ENCODE peak calls at places on chromosomes 3 and 15, in six cellular contexts. F, C, J, Z, V and R are unnamed samples.

GRCh38 chr15:101240364-101240763 is 11.5 kb downstream of the CHSY1 start:
- DNase-seq in F (no peak), C (no peak), J (no peak), Z (no peak), V (no peak), R (peak; percentile 73)

GRCh38 chr3:13019243-13019701 is 54.0 kb downstream of the IQSEC1 start:
- DNase-seq in F (no peak), C (peak; percentile 67), J (no peak), Z (no peak), V (peak; percentile 70), R (peak; percentile 80)

GRCh38 chr15:44034933-44035624 is 160.0 kb downstream of the FRMD5 start:
- DNase-seq in F (no peak), C (no peak), J (no peak), Z (no peak), V (no peak), R (peak; percentile 69)

GRCh38 chr3:78734048-78734637 is 1033.7 kb downstream of the ROBO1 start:
- DNase-seq in F (no peak), C (no peak), J (no peak), Z (no peak), V (no peak), R (peak; percentile 88)

GRCh38 chr3:13655074-13655913 is 106.4 kb downstream of the FBLN2 start:
- DNase-seq in F (no peak), C (peak; percentile 49), J (peak; percentile 18), Z (no peak), V (peak; percentile 96), R (peak; percentile 32)

GRCh38 chr3:13235897-13236296 is 162.7 kb upstream of the IQSEC1 start:
- DNase-seq in F (no peak), C (no peak), J (no peak), Z (no peak), V (peak; percentile 29), R (no peak)

GRCh38 chr3:17686613-17687012 is 55.8 kb downstream of the TBC1D5 start:
- DNase-seq in F (peak; percentile 7), C (no peak), J (no peak), Z (no peak), V (peak; percentile 13), R (peak; percentile 12)

GRCh38 chr3:143975549-143976152 is 4.0 kb downstream of the DIPK2A start:
- DNase-seq in F (peak; percentile 58), C (no peak), J (peak; percentile 16), Z (no peak), V (no peak), R (peak; percentile 91)

GRCh38 chr15:45023659-45024320 is 795 bp downstream of the SORD start:
- DNase-seq in F (peak; percentile 3), C (no peak), J (no peak), Z (no peak), V (peak; percentile 16), R (peak; percentile 28)

GRCh38 chr3:36707623-36708409 is 56.5 kb downstream of the DCLK3 start:
- DNase-seq in F (peak; percentile 7), C (no peak), J (no peak), Z (no peak), V (no peak), R (peak; percentile 59)

GRCh38 chr15:76346666-76347506 is 10.3 kb downstream of the ISL2 start:
- DNase-seq in F (no peak), C (no peak), J (no peak), Z (no peak), V (peak; percentile 22), R (no peak)

GRCh38 chr3:61571516-61572336 is 10.4 kb downstream of the PTPRG start:
- DNase-seq in F (no peak), C (no peak), J (no peak), Z (no peak), V (no peak), R (peak; percentile 63)

GRCh38 chr15:88393719-88394519 is 73.3 kb downstream of the MRPL46 start:
- DNase-seq in F (peak; percentile 31), C (no peak), J (no peak), Z (no peak), V (no peak), R (no peak)

GRCh38 chr3:132083583-132084372 is 49.0 kb upstream of the CPNE4 start:
- DNase-seq in F (no peak), C (no peak), J (no peak), Z (no peak), V (no peak), R (peak; percentile 63)

GRCh38 chr15:75354454-75354853 is 7.6 kb downstream of the NEIL1 start:
- DNase-seq in F (no peak), C (peak; percentile 12), J (no peak), Z (no peak), V (no peak), R (no peak)

GRCh38 chr3:54830658-54831057 is 97.2 kb downstream of the LRTM1 start:
- DNase-seq in F (peak; percentile 41), C (no peak), J (no peak), Z (no peak), V (peak; percentile 36), R (peak; percentile 56)

GRCh38 chr3:179108091-179108490 is 36.5 kb upstream of the ZMAT3 start:
- DNase-seq in F (no peak), C (no peak), J (no peak), Z (no peak), V (no peak), R (peak; percentile 81)

GRCh38 chr3:179450321-179450720 is 949 bp downstream of the GNB4 start:
- DNase-seq in F (no peak), C (no peak), J (no peak), Z (no peak), V (no peak), R (peak; percentile 39)

GRCh38 chr15:70099966-70100494 is 2.3 kb upstream of the TLE3 start:
- DNase-seq in F (peak; percentile 36), C (peak; percentile 49), J (no peak), Z (no peak), V (no peak), R (no peak)

GRCh38 chr15:101250931-101251829 is 668 bp downstream of the CHSY1 start:
- DNase-seq in F (no peak), C (peak; percentile 60), J (no peak), Z (no peak), V (peak; percentile 68), R (peak; percentile 44)

GRCh38 chr3:71369733-71370391 is 213.7 kb downstream of the FOXP1 start:
- DNase-seq in F (no peak), C (no peak), J (no peak), Z (no peak), V (no peak), R (peak; percentile 68)

GRCh38 chr3:141126661-141127343 is 75.7 kb downstream of the SPSB4 start:
- DNase-seq in F (no peak), C (no peak), J (no peak), Z (no peak), V (no peak), R (no peak)

GRCh38 chr15:53917109-53917508 is 61.1 kb upstream of the UNC13C start:
- DNase-seq in F (no peak), C (no peak), J (no peak), Z (no peak), V (no peak), R (no peak)

GRCh38 chr15:77013786-77014136 is 18.8 kb downstream of the PSTPIP1 start:
- DNase-seq in F (no peak), C (no peak), J (peak; percentile 51), Z (no peak), V (no peak), R (no peak)

GRCh38 chr15:68643216-68643830 is 64.5 kb downstream of the CORO2B start:
- DNase-seq in F (no peak), C (peak; percentile 25), J (no peak), Z (no peak), V (no peak), R (no peak)

GRCh38 chr3:193548406-193548805 is 6.3 kb downstream of the ATP13A4 start:
- DNase-seq in F (no peak), C (no peak), J (no peak), Z (no peak), V (no peak), R (no peak)

GRCh38 chr3:23202921-23203650 is at the start of gene UBE2E2:
- DNase-seq in F (peak; percentile 88), C (peak; percentile 83), J (peak; percentile 70), Z (no peak), V (peak; percentile 97), R (peak; percentile 70)

GRCh38 chr3:24387493-24387892 is 107.2 kb downstream of the THRB start:
- DNase-seq in F (no peak), C (no peak), J (no peak), Z (no peak), V (no peak), R (peak; percentile 57)

GRCh38 chr3:182241777-182242556 is 530.2 kb downstream of the SOX2 start:
- DNase-seq in F (no peak), C (peak; percentile 48), J (no peak), Z (no peak), V (peak; percentile 48), R (peak; percentile 3)

DNA sequence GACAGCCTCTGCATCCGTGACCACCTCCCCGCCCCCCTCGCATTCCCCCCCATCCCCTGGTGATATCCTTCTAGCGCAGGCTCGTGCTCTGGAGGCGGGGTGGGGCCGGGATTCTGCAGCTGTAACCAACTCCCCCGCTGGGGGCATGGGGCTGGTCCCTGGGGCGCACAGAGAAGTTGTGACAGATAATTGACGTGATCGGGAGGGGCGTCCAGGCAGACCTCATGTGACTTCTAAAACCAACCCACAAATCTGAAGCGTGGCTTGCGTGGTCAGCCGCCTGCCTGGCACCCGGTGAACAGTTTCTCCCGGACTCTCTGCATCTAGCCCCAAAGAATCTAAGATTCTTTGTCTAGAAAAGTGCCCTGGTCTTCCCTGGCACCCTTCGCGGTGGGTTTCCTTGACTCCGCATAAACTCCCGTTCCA is 100.6 kb upstream of the IGF1R start:
- DNase-seq in F (no peak), C (no peak), J (no peak), Z (no peak), V (no peak), R (peak; percentile 28)
- H3K4me3 ChIP-seq in F (no peak overlapping the region), C (peak overlapping the region; percentile 52), J (peak overlapping the region; percentile 62), Z (no peak overlapping the region), V (peak overlapping the region; percentile 48), R (peak overlapping the region; percentile 56)

DNA sequence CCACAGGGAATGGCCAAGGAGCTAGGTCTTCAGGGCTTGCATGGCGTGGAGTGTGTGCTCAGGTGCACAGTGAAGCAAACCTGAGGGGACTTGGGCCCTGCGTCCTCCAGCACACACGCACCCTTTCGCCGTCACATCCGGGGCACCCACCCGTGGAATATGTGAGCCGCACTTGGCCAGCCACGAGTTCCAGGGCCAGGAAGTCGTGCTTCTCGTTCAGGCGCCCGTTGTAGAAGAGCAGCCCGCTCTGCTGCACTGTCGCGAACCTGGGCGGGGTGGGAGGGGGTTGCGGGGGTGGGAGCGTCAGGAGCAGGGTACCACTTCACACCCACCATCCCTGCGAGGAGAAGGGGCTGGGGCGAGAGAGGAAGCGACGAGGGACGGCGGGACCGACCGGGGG is 7.1 kb downstream of the CELSR3 start:
- DNase-seq in F (peak; percentile 33), C (no peak), J (peak; percentile 49), Z (no peak), V (no peak), R (no peak)
- H3K4me3 ChIP-seq in F (peak overlapping the region; percentile 67), C (peak overlapping the region; percentile 53), J (no peak overlapping the region), Z (peak overlapping the region; percentile 61), V (no peak overlapping the region), R (peak overlapping the region; percentile 49)

DNA sequence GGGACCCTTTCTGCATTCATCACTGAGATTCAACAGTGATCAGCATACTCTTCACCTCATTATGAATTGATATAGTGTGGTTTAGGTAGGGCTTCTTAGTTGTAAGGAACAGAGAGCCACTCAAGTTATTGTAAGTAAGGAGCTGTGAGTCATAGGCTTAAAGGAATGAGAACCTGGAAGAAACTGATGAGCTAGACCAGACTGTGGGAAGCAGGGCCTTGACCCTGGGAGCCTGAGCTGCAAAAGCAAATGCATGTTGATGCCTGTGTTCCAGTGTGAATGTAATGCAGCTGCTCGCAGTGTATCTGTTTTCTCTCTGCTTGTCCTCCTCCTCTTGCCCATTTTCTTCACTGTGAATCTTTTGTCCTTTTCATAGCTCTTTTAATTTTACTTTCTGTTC is 13.6 kb downstream of the ZKSCAN7 start:
- DNase-seq in F (no peak), C (no peak), J (no peak), Z (no peak), V (no peak), R (peak; percentile 91)
- H3K4me3 ChIP-seq in F (no peak overlapping the region), C (no peak overlapping the region), J (no peak overlapping the region), Z (no peak overlapping the region), V (no peak overlapping the region), R (no peak overlapping the region)

GRCh38 chr3:128487538-128487812 is 5.5 kb downstream of the GATA2 start:
- DNase-seq in F (no peak), C (no peak), J (no peak), Z (no peak), V (no peak), R (no peak)
- H3K4me3 ChIP-seq in F (no peak overlapping the region), C (peak overlapping the region; percentile 58), J (peak overlapping the region; percentile 41), Z (no peak overlapping the region), V (peak overlapping the region; percentile 75), R (peak overlapping the region; percentile 63)